ENCODE peak calls at places on chromosomes 13 and 19, in five cellular contexts. P is fibroblast of the aortic adventitia, N is ovary, T is cardiac fibroblast, K is fibroblast of lung. U is an unnamed sample.

GRCh38 chr19:39310558-39311311 is 9.9 kb downstream of the LRFN1 start:
- DNase-seq in T (peak), N (no peak), P (no peak), K (no peak), U (no peak)

GRCh38 chr19:6288737-6289136 is 9.0 kb upstream of the MLLT1 start:
- DNase-seq in N (no peak), P (no peak), K (no peak), T (no peak), U (no peak)

GRCh38 chr19:6023085-6023682 is 45.2 kb upstream of the RANBP3 start:
- DNase-seq in N (no peak), T (peak), K (peak), P (peak), U (peak)

GRCh38 chr19:47663911-47664771 is 49.1 kb upstream of the EHD2 start:
- DNase-seq in T (peak), P (peak), N (peak), K (peak), U (peak)

GRCh38 chr13:80577951-80578670 is 237.2 kb upstream of the SPRY2 start:
- DNase-seq in T (no peak), K (no peak), P (no peak), N (no peak), U (no peak)

GRCh38 chr19:48741222-48741999 is 1.0 kb upstream of the RASIP1 start:
- DNase-seq in N (no peak), T (no peak), P (no peak), K (no peak), U (no peak)

GRCh38 chr19:34276614-34277013 is 22.3 kb downstream of the GARRE1 start:
- DNase-seq in N (no peak), K (no peak), P (no peak), T (no peak), U (no peak)

GRCh38 chr19:35135389-35135909 is 590 bp upstream of the LGI4 start:
- DNase-seq in T (peak), N (peak), P (peak), K (peak), U (peak)

GRCh38 chr19:40150170-40150569 is 41.1 kb upstream of the MAP3K10 start:
- DNase-seq in T (peak), N (no peak), P (peak), K (peak), U (no peak)

GRCh38 chr13:36418022-36418805 is 14.1 kb upstream of the CCNA1 start:
- DNase-seq in N (no peak), T (peak), K (peak), P (peak), U (no peak)

GRCh38 chr19:28242317-28242927 is 970.5 kb downstream of the UQCRFS1 start:
- DNase-seq in T (peak), P (peak), N (no peak), K (peak), U (no peak)

GRCh38 chr19:10471909-10472308 is 31.2 kb downstream of the KEAP1 start:
- DNase-seq in P (peak), T (peak), N (no peak), K (peak), U (no peak)

GRCh38 chr19:7348587-7349230 is at the start of gene ARHGEF18:
- DNase-seq in P (no peak), N (peak), T (no peak), K (no peak), U (peak)

GRCh38 chr13:35388979-35389378 is 87.5 kb downstream of the MAB21L1 start:
- DNase-seq in P (peak), T (peak), K (peak), N (no peak), U (no peak)

GRCh38 chr13:31587696-31588266 is 151.5 kb upstream of the RXFP2 start:
- DNase-seq in T (peak), K (no peak), P (peak), N (no peak), U (no peak)

GRCh38 chr19:993831-994393 is 6.3 kb upstream of the GRIN3B start:
- DNase-seq in T (no peak), N (no peak), K (no peak), P (no peak), U (no peak)

GRCh38 chr19:23415561-23416191 is 20.4 kb upstream of the ZNF91 start:
- DNase-seq in T (no peak), N (no peak), P (no peak), K (no peak), U (no peak)

GRCh38 chr13:23656637-23657036 is 86.4 kb downstream of the TNFRSF19 start:
- DNase-seq in K (peak), N (no peak), P (peak), T (peak), U (no peak)

GRCh38 chr13:110387451-110388140 is 80.5 kb downstream of the COL4A2 start:
- DNase-seq in K (peak), N (peak), T (peak), P (peak), U (peak)
- H3K4me3 ChIP-seq in K (no peak), N (peak), T (no peak), P (no peak), U (peak)

GRCh38 chr19:42096255-42096837 is 20.4 kb downstream of the ZNF574 start:
- DNase-seq in K (no peak), T (no peak), N (no peak), P (no peak), U (no peak)
- TF ChIP-seq CTCF in K (no peak), T (no peak), N (no peak), P (no peak), U (no peak)

DNA sequence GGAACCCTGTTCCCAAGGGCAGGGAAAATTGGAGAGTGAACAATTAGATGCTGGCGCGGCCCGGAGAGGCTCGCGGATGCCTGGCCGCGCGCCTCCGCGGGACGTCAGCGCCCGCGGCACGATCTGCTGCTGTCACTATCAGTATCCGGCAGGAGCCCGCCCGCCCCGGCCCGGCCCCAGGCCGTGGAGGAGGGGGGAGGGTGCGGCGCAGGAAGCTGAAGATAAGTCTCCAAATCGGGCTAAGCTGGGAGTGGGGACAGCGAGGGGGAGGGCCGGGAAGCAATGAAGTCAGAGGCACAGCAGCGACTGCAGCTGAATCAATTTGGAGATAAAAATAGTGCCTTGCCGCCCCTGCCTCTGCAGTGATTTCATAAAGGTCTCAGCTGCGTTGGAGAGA is 441.5 kb upstream of the KLF12 start:
- DNase-seq in T (peak), P (peak), N (peak), K (peak), U (peak)
- H3K4me3 ChIP-seq in T (peak), P (peak), N (peak), K (peak), U (peak)

GRCh38 chr13:102089177-102089576 is 312.7 kb downstream of the FGF14 start:
- DNase-seq in P (peak), K (peak), T (no peak), N (no peak), U (no peak)
- TF ChIP-seq CTCF in P (peak), K (peak), T (peak), N (no peak), U (no peak)

DNA sequence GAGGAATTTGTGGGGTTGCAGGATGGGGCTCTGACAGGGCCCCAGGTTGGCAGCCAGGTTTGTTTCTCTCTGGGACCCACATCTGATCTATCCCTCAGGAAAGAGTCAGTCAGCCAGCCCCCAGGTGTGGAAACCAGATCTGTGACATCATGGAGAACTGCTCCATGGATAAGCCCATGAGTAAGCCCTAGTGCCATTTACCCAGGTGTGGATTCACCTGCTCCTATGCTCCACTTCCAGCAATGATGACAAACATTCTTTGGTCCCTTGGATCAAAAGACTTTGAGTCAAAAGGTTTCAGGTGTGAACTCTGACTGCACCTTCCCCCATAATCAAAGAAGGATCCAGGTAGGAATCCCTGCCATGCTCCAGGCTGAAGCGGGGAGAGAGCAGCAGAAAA is 26.9 kb upstream of the IGFL4 start:
- DNase-seq in K (no peak), T (no peak), P (no peak), N (no peak), U (no peak)
- H3K4me3 ChIP-seq in K (no peak), T (no peak), P (no peak), N (no peak), U (no peak)